ENCODE peak calls at places on chromosomes 16 and 17, in seven cellular contexts. One of them, this sample, is unnamed.

GRCh38 chr17:6072157-6072556 is 2.0 kb downstream of the WSCD1 start:
- DNase-seq in H9: no peak
- DNase-seq in neuronal stem cell: no peak
- DNase-seq in trophoblast cell: no peak
- DNase-seq in mesendoderm: no peak
- DNase-seq in H1: no peak
- DNase-seq in IMR-90: no peak
- DNase-seq in this sample: peak

GRCh38 chr16:51807551-51807950 is 656.5 kb upstream of the SALL1 start:
- DNase-seq in mesendoderm: no peak
- DNase-seq in IMR-90: no peak
- DNase-seq in H1: no peak
- DNase-seq in neuronal stem cell: no peak
- DNase-seq in trophoblast cell: no peak
- DNase-seq in H9: no peak
- DNase-seq in this sample: peak

GRCh38 chr17:11739848-11740247 is 141.6 kb downstream of the DNAH9 start:
- DNase-seq in neuronal stem cell: no peak
- DNase-seq in trophoblast cell: no peak
- DNase-seq in H1: no peak
- DNase-seq in H9: no peak
- DNase-seq in IMR-90: no peak
- DNase-seq in mesendoderm: no peak
- DNase-seq in this sample: no peak

GRCh38 chr17:60278237-60278636 is 113.7 kb downstream of the USP32 start:
- DNase-seq in IMR-90: no peak
- DNase-seq in H9: no peak
- DNase-seq in mesendoderm: no peak
- DNase-seq in H1: no peak
- DNase-seq in neuronal stem cell: no peak
- DNase-seq in trophoblast cell: no peak
- DNase-seq in this sample: no peak

GRCh38 chr17:33968350-33969044 is 286.6 kb upstream of the CCL2 start:
- DNase-seq in H9: peak
- DNase-seq in IMR-90: no peak
- DNase-seq in H1: no peak
- DNase-seq in neuronal stem cell: no peak
- DNase-seq in trophoblast cell: no peak
- DNase-seq in mesendoderm: peak
- DNase-seq in this sample: no peak

GRCh38 chr17:7846063-7846735 is 8.7 kb upstream of the TMEM88 start:
- DNase-seq in mesendoderm: no peak
- DNase-seq in trophoblast cell: no peak
- DNase-seq in neuronal stem cell: no peak
- DNase-seq in H9: no peak
- DNase-seq in H1: no peak
- DNase-seq in IMR-90: no peak
- DNase-seq in this sample: no peak

GRCh38 chr17:4588862-4589625 is 4.7 kb downstream of the SMTNL2 start:
- DNase-seq in H1: no peak
- DNase-seq in H9: no peak
- DNase-seq in IMR-90: no peak
- DNase-seq in mesendoderm: no peak
- DNase-seq in trophoblast cell: no peak
- DNase-seq in neuronal stem cell: no peak
- DNase-seq in this sample: no peak

GRCh38 chr16:90019543-90020259 is 445 bp upstream of the DBNDD1 start:
- DNase-seq in trophoblast cell: no peak
- DNase-seq in H9: peak
- DNase-seq in neuronal stem cell: peak
- DNase-seq in IMR-90: peak
- DNase-seq in mesendoderm: peak
- DNase-seq in H1: peak
- DNase-seq in this sample: peak

GRCh38 chr16:4767872-4768548 is 1.0 kb upstream of the ZNF500 start:
- DNase-seq in IMR-90: peak
- DNase-seq in H1: no peak
- DNase-seq in neuronal stem cell: no peak
- DNase-seq in trophoblast cell: peak
- DNase-seq in mesendoderm: no peak
- DNase-seq in H9: no peak
- DNase-seq in this sample: peak

GRCh38 chr16:77234611-77235010 is 35.4 kb downstream of the SYCE1L start:
- DNase-seq in trophoblast cell: no peak
- DNase-seq in H1: no peak
- DNase-seq in mesendoderm: peak
- DNase-seq in neuronal stem cell: no peak
- DNase-seq in IMR-90: no peak
- DNase-seq in H9: peak
- DNase-seq in this sample: no peak

GRCh38 chr16:57979006-57979585 is 8.2 kb upstream of the CNGB1 start:
- DNase-seq in neuronal stem cell: no peak
- DNase-seq in H1: no peak
- DNase-seq in mesendoderm: no peak
- DNase-seq in trophoblast cell: no peak
- DNase-seq in IMR-90: no peak
- DNase-seq in H9: no peak
- DNase-seq in this sample: no peak

GRCh38 chr16:73176577-73177013 is 128.7 kb upstream of the ZFHX3 start:
- DNase-seq in neuronal stem cell: no peak
- DNase-seq in mesendoderm: peak
- DNase-seq in H1: no peak
- DNase-seq in H9: no peak
- DNase-seq in trophoblast cell: peak
- DNase-seq in IMR-90: peak
- DNase-seq in this sample: peak

GRCh38 chr16:50040028-50040427 is 15.0 kb downstream of the CNEP1R1 start:
- DNase-seq in H9: no peak
- DNase-seq in IMR-90: no peak
- DNase-seq in trophoblast cell: peak
- DNase-seq in mesendoderm: peak
- DNase-seq in H1: no peak
- DNase-seq in neuronal stem cell: no peak
- DNase-seq in this sample: no peak

GRCh38 chr17:19750835-19751234 is 2.7 kb upstream of the ALDH3A1 start:
- DNase-seq in IMR-90: no peak
- DNase-seq in H9: no peak
- DNase-seq in trophoblast cell: no peak
- DNase-seq in mesendoderm: no peak
- DNase-seq in neuronal stem cell: no peak
- DNase-seq in H1: no peak
- DNase-seq in this sample: no peak

GRCh38 chr16:27843800-27844199 is 219.7 kb downstream of the GSG1L start:
- DNase-seq in mesendoderm: no peak
- DNase-seq in trophoblast cell: no peak
- DNase-seq in IMR-90: no peak
- DNase-seq in H1: no peak
- DNase-seq in neuronal stem cell: no peak
- DNase-seq in H9: peak
- DNase-seq in this sample: no peak

GRCh38 chr17:38600906-38601305 is 4.8 kb downstream of the SRCIN1 start:
- DNase-seq in H9: peak
- DNase-seq in trophoblast cell: no peak
- DNase-seq in neuronal stem cell: no peak
- DNase-seq in H1: no peak
- DNase-seq in mesendoderm: peak
- DNase-seq in IMR-90: no peak
- DNase-seq in this sample: no peak

GRCh38 chr16:68806422-68806821 is 36.9 kb upstream of the TANGO6 start:
- DNase-seq in trophoblast cell: no peak
- DNase-seq in H9: no peak
- DNase-seq in IMR-90: no peak
- DNase-seq in mesendoderm: no peak
- DNase-seq in neuronal stem cell: no peak
- DNase-seq in H1: no peak
- DNase-seq in this sample: no peak

GRCh38 chr16:65845466-65846209 is 520.9 kb upstream of the CDH5 start:
- DNase-seq in neuronal stem cell: no peak
- DNase-seq in H1: no peak
- DNase-seq in H9: no peak
- DNase-seq in trophoblast cell: no peak
- DNase-seq in IMR-90: peak
- DNase-seq in mesendoderm: peak
- DNase-seq in this sample: peak

GRCh38 chr17:56532926-56533325 is 60.6 kb upstream of the NOG start:
- DNase-seq in H9: no peak
- DNase-seq in neuronal stem cell: no peak
- DNase-seq in IMR-90: no peak
- DNase-seq in trophoblast cell: no peak
- DNase-seq in H1: no peak
- DNase-seq in mesendoderm: no peak
- DNase-seq in this sample: no peak

GRCh38 chr17:80980397-80981061 is 11.1 kb upstream of the CHMP6 start:
- DNase-seq in H1: no peak
- DNase-seq in mesendoderm: peak
- DNase-seq in neuronal stem cell: no peak
- DNase-seq in H9: no peak
- DNase-seq in trophoblast cell: no peak
- DNase-seq in IMR-90: peak
- DNase-seq in this sample: peak

GRCh38 chr17:4938069-4938491 is 1.8 kb downstream of the SLC25A11 start:
- DNase-seq in H9: no peak
- DNase-seq in trophoblast cell: no peak
- DNase-seq in IMR-90: no peak
- DNase-seq in H1: no peak
- DNase-seq in mesendoderm: no peak
- DNase-seq in neuronal stem cell: no peak
- DNase-seq in this sample: no peak

GRCh38 chr17:72662827-72663190 is 429.7 kb downstream of the SLC39A11 start:
- DNase-seq in IMR-90: no peak
- DNase-seq in mesendoderm: no peak
- DNase-seq in trophoblast cell: no peak
- DNase-seq in H1: no peak
- DNase-seq in H9: no peak
- DNase-seq in neuronal stem cell: no peak
- DNase-seq in this sample: no peak

GRCh38 chr16:2769675-2770056 is 7.4 kb downstream of the ELOB start:
- DNase-seq in neuronal stem cell: no peak
- DNase-seq in trophoblast cell: no peak
- DNase-seq in IMR-90: no peak
- DNase-seq in H9: no peak
- DNase-seq in mesendoderm: no peak
- DNase-seq in H1: no peak
- DNase-seq in this sample: no peak

GRCh38 chr16:24442631-24443030 is 96.7 kb upstream of the RBBP6 start:
- DNase-seq in mesendoderm: no peak
- DNase-seq in trophoblast cell: no peak
- DNase-seq in H9: no peak
- DNase-seq in IMR-90: no peak
- DNase-seq in neuronal stem cell: no peak
- DNase-seq in H1: no peak
- DNase-seq in this sample: no peak

GRCh38 chr16:50509521-50510341 is 38.5 kb upstream of the NKD1 start:
- DNase-seq in mesendoderm: peak
- DNase-seq in trophoblast cell: no peak
- DNase-seq in IMR-90: peak
- DNase-seq in neuronal stem cell: peak
- DNase-seq in H9: peak
- DNase-seq in H1: peak
- DNase-seq in this sample: peak

GRCh38 chr16:6929868-6930267 is 402.8 kb upstream of the RBFOX1 start:
- DNase-seq in neuronal stem cell: no peak
- DNase-seq in mesendoderm: peak
- DNase-seq in IMR-90: no peak
- DNase-seq in H1: no peak
- DNase-seq in trophoblast cell: no peak
- DNase-seq in H9: no peak
- DNase-seq in this sample: no peak
- H2BK5ac ChIP-seq in neuronal stem cell: no peak
- H2BK5ac ChIP-seq in mesendoderm: no peak
- H2BK5ac ChIP-seq in IMR-90: no peak
- H2BK5ac ChIP-seq in H1: no peak
- H2BK5ac ChIP-seq in trophoblast cell: no peak
- H2BK5ac ChIP-seq in H9: no peak
- H2BK5ac ChIP-seq in this sample: no peak

DNA sequence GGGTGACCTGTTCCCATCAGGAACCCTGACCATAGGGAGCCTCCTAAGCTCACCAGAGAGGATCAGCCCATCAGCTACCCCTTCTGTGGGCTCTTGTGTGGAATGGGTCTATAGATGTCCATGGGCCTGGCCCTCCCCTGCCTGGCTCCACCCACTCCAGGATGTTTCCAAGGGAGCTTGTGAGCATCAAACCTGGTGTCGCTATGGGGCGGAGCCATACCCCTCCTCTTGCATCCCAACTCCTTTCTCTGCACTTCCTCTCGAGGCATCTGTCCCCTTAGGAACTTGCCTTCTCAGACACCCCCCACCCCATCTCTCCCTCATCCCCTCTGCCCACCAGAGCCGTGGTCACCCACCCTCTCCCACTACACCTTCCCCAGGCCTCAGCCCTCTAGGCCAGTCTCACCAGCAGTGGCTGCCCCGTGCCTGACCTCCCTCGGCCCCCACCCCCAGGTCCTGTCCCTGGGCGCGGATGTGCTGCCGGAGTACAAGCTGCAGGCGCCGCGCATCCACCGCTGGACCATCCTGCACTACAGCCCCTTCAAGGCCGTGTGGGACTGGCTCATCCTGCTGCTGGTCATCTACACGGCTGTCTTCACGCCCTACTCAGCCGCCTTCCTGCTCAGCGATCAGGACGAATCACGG is 10.4 kb downstream of the KCNH6 start:
- DNase-seq in mesendoderm: peak
- DNase-seq in IMR-90: no peak
- DNase-seq in trophoblast cell: no peak
- DNase-seq in H9: no peak
- DNase-seq in H1: no peak
- DNase-seq in neuronal stem cell: no peak
- DNase-seq in this sample: no peak
- H2BK5ac ChIP-seq in mesendoderm: no peak
- H2BK5ac ChIP-seq in IMR-90: no peak
- H2BK5ac ChIP-seq in trophoblast cell: no peak
- H2BK5ac ChIP-seq in H9: no peak
- H2BK5ac ChIP-seq in H1: no peak
- H2BK5ac ChIP-seq in neuronal stem cell: no peak
- H2BK5ac ChIP-seq in this sample: no peak

GRCh38 chr16:1178295-1178910 is 25.5 kb downstream of the CACNA1H start:
- DNase-seq in neuronal stem cell: no peak
- DNase-seq in IMR-90: no peak
- DNase-seq in H9: no peak
- DNase-seq in H1: no peak
- DNase-seq in mesendoderm: no peak
- DNase-seq in trophoblast cell: no peak
- DNase-seq in this sample: no peak
- H2BK5ac ChIP-seq in neuronal stem cell: no peak
- H2BK5ac ChIP-seq in IMR-90: no peak
- H2BK5ac ChIP-seq in H9: no peak
- H2BK5ac ChIP-seq in H1: no peak
- H2BK5ac ChIP-seq in mesendoderm: no peak
- H2BK5ac ChIP-seq in trophoblast cell: no peak
- H2BK5ac ChIP-seq in this sample: no peak

DNA sequence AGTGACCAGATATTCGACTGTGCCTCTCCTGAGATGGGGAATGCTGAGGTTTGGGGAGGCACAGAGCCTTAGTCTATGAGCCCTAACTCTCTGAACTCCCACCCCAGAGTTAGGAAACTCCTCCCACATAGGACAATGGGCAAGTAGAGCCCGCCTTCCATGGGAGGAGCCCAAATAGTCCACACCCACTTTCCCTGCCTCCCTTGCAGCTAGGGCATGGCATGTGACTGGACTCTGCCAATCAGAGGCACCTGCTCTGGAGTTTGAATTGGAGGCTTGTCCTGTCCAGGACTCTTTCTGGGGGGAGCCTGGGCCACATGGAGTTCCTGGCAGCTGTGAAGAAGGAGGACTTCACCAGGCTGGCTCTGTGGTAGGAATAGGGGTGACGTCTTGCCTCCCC is 48.4 kb downstream of the SOCS1 start:
- DNase-seq in H9: no peak
- DNase-seq in trophoblast cell: no peak
- DNase-seq in mesendoderm: peak
- DNase-seq in H1: no peak
- DNase-seq in neuronal stem cell: no peak
- DNase-seq in IMR-90: no peak
- DNase-seq in this sample: no peak
- H2BK5ac ChIP-seq in H9: no peak
- H2BK5ac ChIP-seq in trophoblast cell: no peak
- H2BK5ac ChIP-seq in mesendoderm: no peak
- H2BK5ac ChIP-seq in H1: no peak
- H2BK5ac ChIP-seq in neuronal stem cell: no peak
- H2BK5ac ChIP-seq in IMR-90: no peak
- H2BK5ac ChIP-seq in this sample: no peak

This sample was measured in mesenchymal stem cell.